ENCODE peak calls at places on chromosomes 2 and 18, in six cellular contexts. R, A, O, X, K and U are unnamed samples.

GRCh38 chr2:207731138-207731537 is 19.7 kb downstream of the CCNYL1 start:
- DNase-seq in R (no peak), A (no peak), O (no peak), X (no peak), K (no peak), U (no peak)

GRCh38 chr2:61889212-61889956 is 928 bp upstream of the CCT4 start:
- DNase-seq in R (no peak), A (no peak), O (no peak), X (no peak), K (no peak), U (no peak)

GRCh38 chr2:32925976-32926707 is 20.6 kb upstream of the LTBP1 start:
- DNase-seq in R (no peak), A (no peak), O (no peak), X (no peak), K (no peak), U (no peak)

GRCh38 chr18:25465152-25465790 is 113.3 kb upstream of the ZNF521 start:
- DNase-seq in R (no peak), A (no peak), O (no peak), X (no peak), K (peak; percentile 54), U (no peak)

GRCh38 chr18:13239557-13239956 is 21.0 kb downstream of the LDLRAD4 start:
- DNase-seq in R (no peak), A (no peak), O (no peak), X (no peak), K (no peak), U (no peak)

GRCh38 chr2:10469955-10470568 is 21.9 kb upstream of the ODC1 start:
- DNase-seq in R (no peak), A (no peak), O (no peak), X (no peak), K (no peak), U (no peak)

GRCh38 chr2:98480598-98480997 is 35.9 kb downstream of the INPP4A start:
- DNase-seq in R (no peak), A (no peak), O (no peak), X (no peak), K (no peak), U (no peak)

GRCh38 chr2:235934059-235934896 is 233.9 kb downstream of the GBX2 start:
- DNase-seq in R (no peak), A (peak; percentile 50), O (peak; percentile 60), X (peak; percentile 16), K (no peak), U (no peak)

GRCh38 chr2:24579053-24579803 is 88.2 kb downstream of the NCOA1 start:
- DNase-seq in R (no peak), A (no peak), O (no peak), X (no peak), K (no peak), U (peak; percentile 45)

GRCh38 chr2:55916473-55917049 is 7.0 kb downstream of the EFEMP1 start:
- DNase-seq in R (no peak), A (peak; percentile 93), O (peak; percentile 58), X (no peak), K (no peak), U (no peak)

GRCh38 chr2:162838141-162838500 is 446 bp downstream of the KCNH7 start:
- DNase-seq in R (no peak), A (no peak), O (no peak), X (no peak), K (no peak), U (no peak)

GRCh38 chr2:200901459-200902072 is 12.4 kb downstream of the NIF3L1 start:
- DNase-seq in R (peak; percentile 62), A (peak; percentile 90), O (peak; percentile 91), X (peak; percentile 81), K (peak; percentile 54), U (peak; percentile 96)

GRCh38 chr18:26971327-26971918 is 105.9 kb upstream of the AQP4 start:
- DNase-seq in R (no peak), A (no peak), O (no peak), X (peak; percentile 38), K (no peak), U (no peak)

GRCh38 chr2:198873771-198874501 is 583.8 kb downstream of the SATB2 start:
- DNase-seq in R (no peak), A (peak; percentile 77), O (no peak), X (no peak), K (no peak), U (no peak)

GRCh38 chr2:9207641-9208301 is 1.2 kb downstream of the ASAP2 start:
- DNase-seq in R (peak; percentile 73), A (no peak), O (peak; percentile 45), X (peak; percentile 53), K (no peak), U (peak; percentile 66)

GRCh38 chr2:173414823-173415322 is 60.2 kb downstream of the CDCA7 start:
- DNase-seq in R (no peak), A (peak; percentile 57), O (peak; percentile 50), X (no peak), K (no peak), U (no peak)

GRCh38 chr2:172821370-172822338 is 86.0 kb downstream of the RAPGEF4 start:
- DNase-seq in R (no peak), A (peak; percentile 25), O (no peak), X (no peak), K (no peak), U (no peak)

GRCh38 chr18:56891116-56891515 is 240.0 kb downstream of the WDR7 start:
- DNase-seq in R (no peak), A (no peak), O (peak; percentile 4), X (no peak), K (no peak), U (no peak)
- H2BK15ac ChIP-seq in R (no peak overlapping the region), A (no peak overlapping the region), O (no peak overlapping the region), X (no peak overlapping the region), K (no peak overlapping the region), U (no peak overlapping the region)

GRCh38 chr2:41928593-41928992 is 119.2 kb upstream of the PKDCC start:
- DNase-seq in R (no peak), A (peak; percentile 80), O (peak; percentile 72), X (no peak), K (no peak), U (no peak)
- H2BK5ac ChIP-seq in R (no peak overlapping the region), A (no peak overlapping the region), O (peak overlapping the region; percentile 10), X (no peak overlapping the region), K (no peak overlapping the region), U (peak overlapping the region; percentile 13)

DNA sequence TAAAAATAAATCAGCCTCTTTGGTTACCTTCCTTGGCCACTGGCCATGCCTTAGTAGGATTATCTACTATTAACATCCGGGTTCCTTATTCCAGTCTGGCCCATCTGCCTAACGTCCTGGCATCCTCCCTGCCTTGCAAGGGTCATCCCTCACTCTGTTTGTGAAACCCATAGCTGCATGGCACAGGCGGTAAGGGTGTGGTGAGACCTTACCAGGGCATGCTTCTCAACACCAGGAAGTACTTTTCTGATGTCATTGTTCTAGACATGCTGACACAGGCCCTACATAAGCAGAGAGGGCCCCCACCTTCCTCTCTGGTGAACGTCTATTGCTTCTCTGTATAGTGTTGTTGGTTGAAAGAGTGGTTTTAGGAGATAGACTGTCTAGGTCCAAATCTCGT is 296.8 kb upstream of the SPRED2 start:
- DNase-seq in R (no peak), A (no peak), O (no peak), X (no peak), K (no peak), U (no peak)
- H3K18ac ChIP-seq in R (no peak overlapping the region), A (no peak overlapping the region), O (no peak overlapping the region), X (no peak overlapping the region), K (no peak overlapping the region), U (no peak overlapping the region)

DNA sequence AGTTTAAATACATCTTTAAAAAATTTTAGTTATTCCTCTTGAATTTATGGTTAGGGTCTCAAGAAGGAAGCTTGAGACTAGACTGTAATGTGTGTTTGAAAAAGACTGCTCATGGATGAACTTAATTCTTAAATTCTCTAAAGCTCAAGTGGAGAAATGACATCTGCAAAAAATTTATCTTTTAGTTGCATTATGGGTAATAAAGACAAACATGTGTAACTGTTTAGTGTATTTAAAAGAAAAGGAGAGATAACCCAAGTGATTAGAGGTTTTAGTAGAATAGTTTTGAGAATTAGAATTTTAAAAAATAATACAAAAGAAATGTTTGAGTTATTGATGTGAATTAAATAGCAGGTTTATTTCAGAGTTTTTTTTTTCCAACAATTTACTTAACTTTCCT is 36.7 kb downstream of the GALNT1 start:
- DNase-seq in R (no peak), A (no peak), O (no peak), X (no peak), K (no peak), U (no peak)
- H2BK15ac ChIP-seq in R (no peak overlapping the region), A (no peak overlapping the region), O (no peak overlapping the region), X (no peak overlapping the region), K (no peak overlapping the region), U (no peak overlapping the region)

GRCh38 chr2:36701391-36701795 is 4.9 kb downstream of the VIT start:
- DNase-seq in R (peak; percentile 14), A (peak; percentile 20), O (no peak), X (no peak), K (no peak), U (peak; percentile 75)
- H2BK5ac ChIP-seq in R (no peak overlapping the region), A (no peak overlapping the region), O (no peak overlapping the region), X (no peak overlapping the region), K (no peak overlapping the region), U (no peak overlapping the region)

GRCh38 chr2:1644427-1644826 is 99.9 kb downstream of the PXDN start:
- DNase-seq in R (no peak), A (no peak), O (no peak), X (peak; percentile 19), K (no peak), U (no peak)

GRCh38 chr2:1647417-1648240 is 96.7 kb downstream of the PXDN start:
- DNase-seq in R (no peak), A (no peak), O (no peak), X (no peak), K (no peak), U (no peak)

GRCh38 chr2:1643220-1643619 is 101.1 kb downstream of the PXDN start:
- DNase-seq in R (no peak), A (no peak), O (no peak), X (no peak), K (no peak), U (no peak)

GRCh38 chr2:1648241-1649102 is 95.8 kb downstream of the PXDN start:
- DNase-seq in R (no peak), A (no peak), O (no peak), X (no peak), K (no peak), U (no peak)

GRCh38 chr2:1645761-1646476 is 98.4 kb downstream of the PXDN start:
- DNase-seq in R (no peak), A (no peak), O (peak; percentile 65), X (peak; percentile 30), K (no peak), U (peak; percentile 75)
- H3K18ac ChIP-seq in R (no peak overlapping the region), A (no peak overlapping the region), O (peak overlapping the region; percentile 31), X (no peak overlapping the region), K (peak overlapping the region; percentile 86), U (no peak overlapping the region)

GRCh38 chr18:1797265-1797664 is 774.0 kb downstream of the METTL4 start:
- DNase-seq in R (no peak), A (no peak), O (no peak), X (no peak), K (no peak), U (no peak)
- H2BK15ac ChIP-seq in R (no peak overlapping the region), A (no peak overlapping the region), O (no peak overlapping the region), X (no peak overlapping the region), K (no peak overlapping the region), U (no peak overlapping the region)

DNA sequence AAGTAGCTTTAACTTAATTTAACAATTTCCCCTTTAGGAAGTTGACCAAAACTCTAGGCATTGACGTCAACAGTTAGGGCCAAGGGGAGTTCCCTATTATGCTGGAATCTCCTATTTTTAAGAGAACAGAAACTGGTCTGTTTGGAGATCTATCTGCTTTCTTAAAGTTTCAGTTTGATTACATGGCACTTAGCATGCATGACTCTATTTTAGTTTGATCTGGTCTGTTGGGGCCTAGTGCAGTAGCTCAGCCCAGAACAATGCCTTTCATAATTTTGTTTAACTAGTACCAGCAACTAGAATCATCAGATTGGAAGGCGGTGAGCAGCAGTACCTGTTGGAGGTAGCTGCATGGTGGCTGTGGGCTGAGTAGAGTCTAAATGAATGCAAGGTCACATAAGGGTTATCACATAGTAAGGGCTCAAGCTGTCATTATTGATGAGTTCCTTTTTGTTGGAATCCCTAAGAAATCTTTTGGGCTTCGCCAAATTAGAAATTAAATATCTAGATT is 60.5 kb upstream of the ZNG1B start:
- DNase-seq in R (no peak), A (no peak), O (no peak), X (no peak), K (no peak), U (no peak)
- H2BK5ac ChIP-seq in R (no peak overlapping the region), A (no peak overlapping the region), O (no peak overlapping the region), X (no peak overlapping the region), K (no peak overlapping the region), U (no peak overlapping the region)